ENCODE peak calls at places on chromosomes 4 and X, in seven cellular contexts. K, T, G, Y, O, U and J are unnamed samples.

GRCh38 chrX:18309401-18309800 is 45.1 kb downstream of the SCML2 start:
- DNase-seq in K (no peak), T (no peak), G (no peak), Y (no peak), O (no peak), U (no peak), J (no peak)

GRCh38 chr4:41399191-41399590 is 138.8 kb upstream of the LIMCH1 start:
- DNase-seq in K (no peak), T (no peak), G (no peak), Y (no peak), O (no peak), U (no peak), J (no peak)

GRCh38 chr4:52659722-52660261 is 691 bp upstream of the USP46 start:
- DNase-seq in K (no peak), T (peak; percentile 27), G (no peak), Y (peak; percentile 35), O (peak; percentile 49), U (no peak), J (peak; percentile 90)

GRCh38 chr4:168221298-168221697 is 97.3 kb downstream of the DDX60 start:
- DNase-seq in K (peak; percentile 85), T (peak; percentile 64), G (no peak), Y (peak; percentile 72), O (no peak), U (no peak), J (no peak)

GRCh38 chrX:69158166-69159040 is 6.8 kb downstream of the PJA1 start:
- DNase-seq in K (peak; percentile 85), T (peak; percentile 82), G (no peak), Y (peak; percentile 73), O (peak; percentile 29), U (peak; percentile 89), J (peak; percentile 86)

GRCh38 chr4:122819708-122820449 is 6.8 kb upstream of the FGF2 start:
- DNase-seq in K (peak; percentile 45), T (peak; percentile 40), G (no peak), Y (peak; percentile 60), O (no peak), U (no peak), J (no peak)

GRCh38 chrX:134443461-134443860 is 16.5 kb upstream of the HPRT1 start:
- DNase-seq in K (no peak), T (no peak), G (no peak), Y (no peak), O (no peak), U (peak; percentile 37), J (no peak)

GRCh38 chrX:54439967-54440871 is at the start of gene TSR2:
- DNase-seq in K (peak; percentile 87), T (peak; percentile 77), G (peak; percentile 84), Y (peak; percentile 86), O (peak; percentile 79), U (peak; percentile 90), J (peak; percentile 92)

GRCh38 chr4:140673729-140674128 is 82.5 kb downstream of the TBC1D9 start:
- DNase-seq in K (peak; percentile 87), T (no peak), G (no peak), Y (no peak), O (no peak), U (no peak), J (no peak)

GRCh38 chrX:135213200-135213844 is 38.5 kb upstream of the ETDA start:
- DNase-seq in K (no peak), T (no peak), G (no peak), Y (no peak), O (no peak), U (no peak), J (no peak)

GRCh38 chr4:38860788-38861424 is 4.3 kb upstream of the TLR6 start:
- DNase-seq in K (peak; percentile 26), T (peak; percentile 47), G (peak; percentile 85), Y (peak; percentile 61), O (peak; percentile 76), U (peak; percentile 95), J (no peak)

GRCh38 chrX:40092808-40093435 is 4.8 kb downstream of the BCOR start:
- DNase-seq in K (no peak), T (no peak), G (no peak), Y (no peak), O (no peak), U (no peak), J (no peak)

GRCh38 chrX:104330966-104331365 is 76.2 kb upstream of the ESX1 start:
- DNase-seq in K (peak; percentile 65), T (peak; percentile 49), G (no peak), Y (peak; percentile 90), O (no peak), U (no peak), J (no peak)

GRCh38 chr4:52890401-52890791 is 28.3 kb downstream of the RASL11B start:
- DNase-seq in K (no peak), T (no peak), G (no peak), Y (no peak), O (no peak), U (no peak), J (no peak)

GRCh38 chr4:83771113-83771705 is 235.3 kb downstream of the GPAT3 start:
- DNase-seq in K (peak; percentile 60), T (peak; percentile 25), G (peak; percentile 29), Y (peak; percentile 42), O (peak; percentile 49), U (peak; percentile 56), J (no peak)

GRCh38 chrX:3743821-3744439 is 30.5 kb upstream of the PRKX start:
- DNase-seq in K (no peak), T (no peak), G (no peak), Y (no peak), O (no peak), U (no peak), J (no peak)

GRCh38 chr4:161799687-161800086 is 364.1 kb downstream of the FSTL5 start:
- DNase-seq in K (peak; percentile 2), T (no peak), G (no peak), Y (peak; percentile 87), O (no peak), U (no peak), J (no peak)

GRCh38 chrX:136041254-136041812 is 56.1 kb downstream of the SLC9A6 start:
- DNase-seq in K (no peak), T (no peak), G (no peak), Y (no peak), O (no peak), U (no peak), J (no peak)

GRCh38 chr4:165761968-165762367 is 111.1 kb upstream of the TLL1 start:
- DNase-seq in K (no peak), T (no peak), G (no peak), Y (no peak), O (no peak), U (no peak), J (no peak)

GRCh38 chrX:47831788-47832187 is 4.9 kb upstream of the ZNF81 start:
- DNase-seq in K (peak; percentile 18), T (peak; percentile 21), G (peak; percentile 53), Y (peak; percentile 73), O (peak; percentile 66), U (peak; percentile 84), J (no peak)

GRCh38 chr4:82745173-82745842 is 53.3 kb downstream of the SCD5 start:
- DNase-seq in K (peak; percentile 77), T (peak; percentile 94), G (no peak), Y (no peak), O (no peak), U (no peak), J (no peak)

GRCh38 chr4:40594261-40595178 is 35.1 kb downstream of the RBM47 start:
- DNase-seq in K (peak; percentile 79), T (peak; percentile 45), G (no peak), Y (peak; percentile 34), O (no peak), U (no peak), J (no peak)

GRCh38 chrX:44828008-44828605 is 15.7 kb upstream of the DUSP21 start:
- DNase-seq in K (peak; percentile 93), T (peak; percentile 85), G (no peak), Y (peak; percentile 94), O (no peak), U (no peak), J (no peak)

GRCh38 chrX:71053217-71053621 is 14.9 kb downstream of the SNX12 start:
- DNase-seq in K (no peak), T (no peak), G (peak; percentile 85), Y (no peak), O (no peak), U (no peak), J (no peak)

GRCh38 chrX:119755981-119756533 is 2.3 kb upstream of the SOWAHD start:
- DNase-seq in K (peak; percentile 73), T (no peak), G (peak; percentile 91), Y (no peak), O (no peak), U (no peak), J (no peak)

GRCh38 chr4:121454251-121454979 is 73.6 kb upstream of the QRFPR start:
- DNase-seq in K (no peak), T (no peak), G (no peak), Y (no peak), O (no peak), U (no peak), J (no peak)

GRCh38 chrX:336227-336626 is 17.6 kb upstream of the GTPBP6 start:
- DNase-seq in K (no peak), T (no peak), G (no peak), Y (no peak), O (no peak), U (no peak), J (peak; percentile 58)

GRCh38 chrX:118216488-118216887 is 99.9 kb upstream of the KLHL13 start:
- DNase-seq in K (no peak), T (no peak), G (no peak), Y (no peak), O (no peak), U (no peak), J (peak; percentile 58)

GRCh38 chr4:101286663-101287062 is 60.7 kb downstream of the PPP3CA start:
- DNase-seq in K (no peak), T (no peak), G (no peak), Y (no peak), O (no peak), U (no peak), J (no peak)

DNA sequence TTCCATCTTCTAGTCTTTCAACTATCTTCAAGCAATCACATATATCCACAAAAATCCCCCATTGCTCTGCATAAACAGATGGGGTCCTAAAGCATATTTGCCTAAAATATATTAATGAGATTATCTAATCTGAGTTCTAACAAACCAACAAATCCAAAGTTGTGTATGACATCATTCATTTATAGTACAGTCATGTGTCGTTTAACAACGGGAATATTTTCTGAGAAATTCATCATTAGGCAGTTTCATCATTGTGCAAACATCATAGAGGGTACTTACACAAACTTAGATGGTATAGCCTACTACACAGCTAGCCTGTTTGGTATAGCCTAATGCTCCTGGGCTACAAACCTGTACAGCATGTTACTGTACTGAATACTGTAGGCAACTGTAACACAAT is 38.0 kb upstream of the SRD5A3 start:
- DNase-seq in K (no peak), T (no peak), G (no peak), Y (peak; percentile 27), O (no peak), U (no peak), J (no peak)
- H3K9ac ChIP-seq in K (no peak overlapping the region), T (no peak overlapping the region), G (no peak overlapping the region), Y (no peak overlapping the region), O (no peak overlapping the region), U (no peak overlapping the region), J (no peak overlapping the region)

GRCh38 chr4:7360802-7361201 is 73.9 kb downstream of the PSAPL1 start:
- DNase-seq in K (no peak), T (no peak), G (no peak), Y (no peak), O (no peak), U (no peak), J (peak; percentile 31)
- H3K27ac ChIP-seq in K (no peak overlapping the region), T (no peak overlapping the region), G (no peak overlapping the region), Y (no peak overlapping the region), O (no peak overlapping the region), U (no peak overlapping the region), J (no peak overlapping the region)

GRCh38 chr4:98613453-98614075 is 44.8 kb downstream of the TSPAN5 start:
- DNase-seq in K (no peak), T (no peak), G (no peak), Y (no peak), O (no peak), U (no peak), J (no peak)
- H3K9ac ChIP-seq in K (no peak overlapping the region), T (no peak overlapping the region), G (no peak overlapping the region), Y (no peak overlapping the region), O (no peak overlapping the region), U (no peak overlapping the region), J (no peak overlapping the region)

GRCh38 chr4:103918214-103918613 is 198.4 kb upstream of the TACR3 start:
- DNase-seq in K (no peak), T (no peak), G (no peak), Y (no peak), O (no peak), U (no peak), J (no peak)
- H3K27ac ChIP-seq in K (no peak overlapping the region), T (no peak overlapping the region), G (no peak overlapping the region), Y (no peak overlapping the region), O (no peak overlapping the region), U (no peak overlapping the region), J (no peak overlapping the region)